ENCODE peak calls at places on chromosome 15, in seven cellular contexts. Y, F, E, N, J, A and G are unnamed samples.

GRCh38 chr15:22979069-22979698 is 984 bp downstream of the CYFIP1 start:
- DNase-seq in F (peak; percentile 38), J (peak; percentile 58), N (peak; percentile 69), Y (peak; percentile 42), E (peak; percentile 73), A (peak; percentile 55), G (peak; percentile 60)

GRCh38 chr15:36294359-36294758 is 285.1 kb upstream of the CDIN1 start:
- DNase-seq in Y (peak; percentile 13), F (no peak), N (no peak), J (no peak), E (no peak), A (peak; percentile 26), G (peak; percentile 17)

GRCh38 chr15:96593735-96594134 is 263.2 kb downstream of the NR2F2 start:
- DNase-seq in Y (no peak), J (no peak), E (peak; percentile 3), F (peak; percentile 24), N (no peak), A (no peak), G (no peak)

GRCh38 chr15:42444415-42445063 is 46.4 kb downstream of the ZNF106 start:
- DNase-seq in N (no peak), J (peak; percentile 29), E (no peak), A (peak; percentile 27), Y (no peak), F (no peak), G (peak; percentile 18)

GRCh38 chr15:96218623-96219465 is 111.7 kb upstream of the NR2F2 start:
- DNase-seq in J (no peak), Y (no peak), A (no peak), N (no peak), E (no peak), F (no peak), G (no peak)

GRCh38 chr15:59283717-59284336 is 77.2 kb downstream of the LDHAL6B start:
- DNase-seq in Y (no peak), J (no peak), E (peak; percentile 94), A (peak; percentile 57), F (no peak), N (no peak), G (no peak)

GRCh38 chr15:57752426-57752825 is 45.9 kb downstream of the POLR2M start:
- DNase-seq in E (no peak), A (peak; percentile 66), J (peak; percentile 71), F (no peak), N (no peak), Y (no peak), G (no peak)

GRCh38 chr15:65249641-65250040 is 37.0 kb downstream of the PARP16 start:
- DNase-seq in F (no peak), E (no peak), A (no peak), J (no peak), N (no peak), Y (peak; percentile 30), G (no peak)

GRCh38 chr15:96619171-96619570 is 288.7 kb downstream of the NR2F2 start:
- DNase-seq in N (no peak), E (no peak), Y (no peak), F (no peak), J (no peak), A (peak; percentile 22), G (no peak)

GRCh38 chr15:69742361-69742760 is 289.7 kb downstream of the RPLP1 start:
- DNase-seq in A (no peak), Y (no peak), J (no peak), E (no peak), N (no peak), F (no peak), G (peak; percentile 42)

GRCh38 chr15:58805095-58805494 is 34.0 kb downstream of the MINDY2 start:
- DNase-seq in A (no peak), E (no peak), Y (peak; percentile 23), F (no peak), N (no peak), J (no peak), G (peak; percentile 50)

GRCh38 chr15:100092034-100092433 is 249.7 kb downstream of the ADAMTS17 start:
- DNase-seq in N (no peak), E (no peak), Y (no peak), J (no peak), A (no peak), F (no peak), G (no peak)

GRCh38 chr15:83208357-83208661 is 686 bp upstream of the HDGFL3 start:
- DNase-seq in J (no peak), Y (no peak), A (peak; percentile 89), E (no peak), F (no peak), N (no peak), G (no peak)

GRCh38 chr15:66294157-66294931 is 976 bp downstream of the DIS3L start:
- DNase-seq in J (peak; percentile 54), N (no peak), Y (peak; percentile 66), E (peak; percentile 51), F (peak; percentile 37), A (peak; percentile 79), G (peak; percentile 50)

GRCh38 chr15:43469867-43470266 is 23.1 kb downstream of the TP53BP1 start:
- DNase-seq in E (no peak), Y (peak; percentile 82), J (no peak), F (no peak), N (no peak), A (no peak), G (no peak)

GRCh38 chr15:78107471-78107870 is 15.1 kb downstream of the SH2D7 start:
- DNase-seq in F (no peak), N (no peak), Y (no peak), E (no peak), A (no peak), J (no peak), G (no peak)

GRCh38 chr15:79721256-79721655 is 175.6 kb downstream of the MTHFS start:
- DNase-seq in F (no peak), J (no peak), E (no peak), N (no peak), A (no peak), Y (no peak), G (no peak)

GRCh38 chr15:79724804-79725203 is 172.0 kb downstream of the MTHFS start:
- DNase-seq in Y (no peak), E (no peak), F (no peak), A (no peak), N (no peak), J (no peak), G (no peak)

GRCh38 chr15:79728867-79729266 is 167.9 kb downstream of the MTHFS start:
- DNase-seq in N (no peak), E (no peak), F (no peak), Y (no peak), J (no peak), A (peak; percentile 5), G (no peak)

DNA sequence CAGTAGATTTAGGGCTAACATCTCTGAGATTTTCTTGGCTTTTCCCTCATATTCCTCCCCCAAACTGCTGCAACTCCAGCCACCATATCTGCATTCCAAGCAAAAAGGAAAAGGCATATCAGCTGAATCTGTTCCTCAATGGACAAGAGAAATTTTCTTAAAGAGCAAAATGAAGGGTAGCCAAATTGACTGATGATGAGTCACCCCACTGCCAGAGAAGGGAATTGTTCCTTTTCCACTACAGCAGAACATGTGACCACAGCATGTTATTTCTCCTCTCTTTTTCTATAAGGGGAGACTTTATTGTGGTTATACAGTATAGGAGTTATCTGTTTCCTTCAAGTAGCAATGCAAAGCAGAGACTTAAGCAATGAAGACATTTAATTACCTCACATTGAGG is 172.5 kb downstream of the MTHFS start:
- DNase-seq in E (no peak), F (no peak), A (no peak), Y (peak; percentile 40), N (no peak), J (no peak), G (no peak)
- H2AK5ac ChIP-seq in E (no peak overlapping the region), F (no peak overlapping the region), A (no peak overlapping the region), Y (no peak overlapping the region), N (no peak overlapping the region), J (no peak overlapping the region), G (no peak overlapping the region)

GRCh38 chr15:74382004-74382816 is 14.8 kb upstream of the CYP11A1 start:
- DNase-seq in E (peak; percentile 96), N (peak; percentile 96), Y (peak; percentile 75), J (peak; percentile 93), F (peak; percentile 85), A (peak; percentile 88), G (peak; percentile 77)
- H3K4me1 ChIP-seq in E (peaks cover 55% of the 10 kb centered on the region), N (peaks cover 16% of the 10 kb centered on the region), Y (peaks cover 4% of the 10 kb centered on the region), J (no peaks in the 10 kb centered on the region), F (peaks cover 13% of the 10 kb centered on the region), A (peaks cover 3% of the 10 kb centered on the region), G (peaks cover 44% of the 10 kb centered on the region)

GRCh38 chr15:31034152-31034551 is 42.7 kb upstream of the MTMR10 start:
- DNase-seq in A (peak; percentile 41), F (no peak), E (peak; percentile 80), Y (peak; percentile 48), J (no peak), N (no peak), G (no peak)

GRCh38 chr15:31035610-31036009 is 44.2 kb upstream of the MTMR10 start:
- DNase-seq in Y (no peak), J (no peak), N (no peak), A (no peak), F (no peak), E (peak; percentile 68), G (no peak)

GRCh38 chr15:31037731-31038477 is 46.5 kb upstream of the MTMR10 start:
- DNase-seq in N (no peak), E (peak; percentile 90), J (no peak), A (no peak), F (no peak), Y (no peak), G (no peak)

GRCh38 chr15:31039961-31040360 is 48.5 kb upstream of the MTMR10 start:
- DNase-seq in F (no peak), J (no peak), E (peak; percentile 52), N (no peak), Y (no peak), A (no peak), G (no peak)

DNA sequence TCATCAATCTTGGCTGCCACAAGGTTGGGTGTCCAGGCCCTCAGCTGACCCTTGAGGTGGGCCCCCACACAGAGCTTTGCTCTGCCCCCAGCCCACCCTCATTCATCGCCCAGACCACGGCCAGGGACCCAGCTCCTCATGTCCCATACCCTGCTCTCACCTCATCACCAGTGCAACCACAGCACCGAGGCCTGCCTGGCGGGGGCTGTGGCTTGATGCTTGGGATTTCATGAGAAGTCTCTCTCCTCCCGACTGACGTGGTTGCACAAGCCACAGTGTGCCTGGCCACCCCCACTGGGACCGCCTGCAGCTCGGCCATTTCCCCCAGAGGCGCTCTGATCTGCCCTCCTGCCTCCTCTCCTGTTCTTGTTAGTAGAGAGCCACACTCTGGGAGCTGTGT is 45.4 kb upstream of the MTMR10 start:
- DNase-seq in A (no peak), N (no peak), J (no peak), F (no peak), Y (no peak), E (no peak), G (no peak)
- H2AK5ac ChIP-seq in A (no peak overlapping the region), N (no peak overlapping the region), J (no peak overlapping the region), F (no peak overlapping the region), Y (no peak overlapping the region), E (peak overlapping the region; percentile 57), G (no peak overlapping the region)

GRCh38 chr15:85008474-85009260 is 27.0 kb downstream of the PDE8A start:
- DNase-seq in Y (no peak), A (peak; percentile 33), F (no peak), J (no peak), N (no peak), E (no peak), G (no peak)

GRCh38 chr15:85009435-85009834 is 27.8 kb downstream of the PDE8A start:
- DNase-seq in J (no peak), E (no peak), Y (no peak), N (no peak), F (no peak), A (no peak), G (peak; percentile 40)

GRCh38 chr15:85006201-85006600 is 24.5 kb downstream of the PDE8A start:
- DNase-seq in N (no peak), Y (no peak), E (no peak), F (no peak), A (no peak), J (no peak), G (no peak)

GRCh38 chr15:85006655-85007054 is 25.0 kb downstream of the PDE8A start:
- DNase-seq in A (no peak), N (no peak), E (no peak), Y (no peak), F (no peak), J (no peak), G (no peak)

GRCh38 chr15:85007741-85008140 is 26.1 kb downstream of the PDE8A start:
- DNase-seq in F (no peak), E (no peak), J (no peak), N (no peak), A (no peak), Y (no peak), G (no peak)
- H3K4me1 ChIP-seq in F (no peaks in the 10 kb centered on the region), E (peaks cover 4% of the 10 kb centered on the region), J (no peaks in the 10 kb centered on the region), N (peaks cover under 1% of the 10 kb centered on the region), A (peaks cover 5% of the 10 kb centered on the region), Y (peaks cover 21% of the 10 kb centered on the region), G (peaks cover 4% of the 10 kb centered on the region)